ENCODE peak calls at places on chromosomes 7 and 10, in six cellular contexts. C is body of pancreas; Y is foreskin fibroblast; P is thoracic aorta; L is H1; E is CD4-positive, alpha-beta memory T cell. V is an unnamed sample.

GRCh38 chr10:14751576-14752330 is 22.9 kb downstream of the FAM107B start:
- DNase-seq in C (peak), Y (peak), P (no peak), L (no peak), E (no peak), V (no peak)

GRCh38 chr7:6422926-6423632 is 24.7 kb downstream of the DAGLB start:
- DNase-seq in C (no peak), Y (no peak), P (no peak), L (no peak), E (peak), V (no peak)

GRCh38 chr7:52311886-52312285 is 723.5 kb upstream of the POM121L12 start:
- DNase-seq in C (no peak), Y (no peak), P (no peak), L (no peak), E (no peak), V (no peak)

GRCh38 chr7:14759785-14760184 is 142.8 kb downstream of the DGKB start:
- DNase-seq in C (no peak), Y (no peak), P (no peak), L (no peak), E (no peak), V (no peak)

GRCh38 chr7:80334185-80334584 is 177.7 kb downstream of the GNAT3 start:
- DNase-seq in C (no peak), Y (no peak), P (no peak), L (no peak), E (no peak), V (no peak)

GRCh38 chr10:100519321-100520051 is at the start of gene SEC31B:
- DNase-seq in C (peak), Y (no peak), P (no peak), L (no peak), E (no peak), V (no peak)

GRCh38 chr7:102279537-102280400 is 6.9 kb upstream of the SH2B2 start:
- DNase-seq in C (peak), Y (no peak), P (no peak), L (peak), E (peak), V (no peak)

GRCh38 chr7:13551503-13551902 is 438.0 kb downstream of the ETV1 start:
- DNase-seq in C (no peak), Y (peak), P (no peak), L (no peak), E (no peak), V (no peak)

GRCh38 chr7:81256991-81257390 is 338.1 kb upstream of the SEMA3C start:
- DNase-seq in C (peak), Y (no peak), P (no peak), L (peak), E (no peak), V (no peak)

GRCh38 chr7:636396-636795 is 90.1 kb upstream of the DNAAF5 start:
- DNase-seq in C (peak), Y (no peak), P (no peak), L (no peak), E (peak), V (no peak)

GRCh38 chr7:99072126-99072525 is 71.8 kb downstream of the SMURF1 start:
- DNase-seq in C (no peak), Y (no peak), P (no peak), L (no peak), E (no peak), V (no peak)

GRCh38 chr7:44324204-44325126 is 929 bp downstream of the CAMK2B start:
- DNase-seq in C (no peak), Y (no peak), P (no peak), L (no peak), E (no peak), V (no peak)

GRCh38 chr10:86755740-86756510 is 494 bp upstream of the BMPR1A start:
- DNase-seq in C (peak), Y (peak), P (peak), L (peak), E (peak), V (no peak)

GRCh38 chr7:76166404-76167255 is 35.1 kb upstream of the SRRM3 start:
- DNase-seq in C (peak), Y (peak), P (peak), L (peak), E (peak), V (peak)

GRCh38 chr10:13652860-13653259 is 66.1 kb downstream of the PRPF18 start:
- DNase-seq in C (no peak), Y (no peak), P (no peak), L (no peak), E (no peak), V (no peak)

GRCh38 chr7:50696810-50697582 is 85.7 kb downstream of the GRB10 start:
- DNase-seq in C (no peak), Y (no peak), P (no peak), L (no peak), E (peak), V (no peak)

GRCh38 chr7:16135628-16136027 is 285.7 kb downstream of the CRPPA start:
- DNase-seq in C (no peak), Y (peak), P (no peak), L (no peak), E (no peak), V (no peak)

GRCh38 chr7:40324889-40325288 is 190.1 kb downstream of the SUGCT start:
- DNase-seq in C (no peak), Y (no peak), P (no peak), L (no peak), E (no peak), V (no peak)

GRCh38 chr7:19145429-19146201 is 394 bp upstream of the FERD3L start:
- DNase-seq in C (no peak), Y (no peak), P (no peak), L (peak), E (no peak), V (no peak)

GRCh38 chr7:20317413-20317812 is 13.3 kb upstream of the ITGB8 start:
- DNase-seq in C (no peak), Y (no peak), P (no peak), L (no peak), E (no peak), V (no peak)

GRCh38 chr10:17175551-17175950 is 25.9 kb downstream of the TRDMT1 start:
- DNase-seq in C (no peak), Y (peak), P (no peak), L (no peak), E (no peak), V (no peak)

GRCh38 chr10:42951486-42952251 is 125.2 kb upstream of the RET start:
- DNase-seq in C (peak), Y (no peak), P (no peak), L (no peak), E (no peak), V (no peak)

GRCh38 chr10:51530540-51530939 is 168.9 kb downstream of the CSTF2T start:
- DNase-seq in C (no peak), Y (no peak), P (no peak), L (no peak), E (no peak), V (no peak)

GRCh38 chr7:54542920-54543539 is 855 bp downstream of the VSTM2A start:
- DNase-seq in C (no peak), Y (no peak), P (no peak), L (no peak), E (no peak), V (no peak)

GRCh38 chr10:12657489-12657888 is 308.1 kb downstream of the CAMK1D start:
- DNase-seq in C (no peak), Y (no peak), P (no peak), L (no peak), E (no peak), V (no peak)

GRCh38 chr7:16064316-16064715 is 357.0 kb downstream of the CRPPA start:
- DNase-seq in C (no peak), Y (no peak), P (no peak), L (no peak), E (no peak), V (no peak)

GRCh38 chr7:113086431-113086888 is at the start of gene GPR85:
- DNase-seq in C (peak), Y (peak), P (no peak), L (peak), E (peak), V (no peak)

GRCh38 chr7:47968852-47969774 is 10.3 kb downstream of the HUS1 start:
- DNase-seq in C (peak), Y (peak), P (no peak), L (peak), E (peak), V (peak)

DNA sequence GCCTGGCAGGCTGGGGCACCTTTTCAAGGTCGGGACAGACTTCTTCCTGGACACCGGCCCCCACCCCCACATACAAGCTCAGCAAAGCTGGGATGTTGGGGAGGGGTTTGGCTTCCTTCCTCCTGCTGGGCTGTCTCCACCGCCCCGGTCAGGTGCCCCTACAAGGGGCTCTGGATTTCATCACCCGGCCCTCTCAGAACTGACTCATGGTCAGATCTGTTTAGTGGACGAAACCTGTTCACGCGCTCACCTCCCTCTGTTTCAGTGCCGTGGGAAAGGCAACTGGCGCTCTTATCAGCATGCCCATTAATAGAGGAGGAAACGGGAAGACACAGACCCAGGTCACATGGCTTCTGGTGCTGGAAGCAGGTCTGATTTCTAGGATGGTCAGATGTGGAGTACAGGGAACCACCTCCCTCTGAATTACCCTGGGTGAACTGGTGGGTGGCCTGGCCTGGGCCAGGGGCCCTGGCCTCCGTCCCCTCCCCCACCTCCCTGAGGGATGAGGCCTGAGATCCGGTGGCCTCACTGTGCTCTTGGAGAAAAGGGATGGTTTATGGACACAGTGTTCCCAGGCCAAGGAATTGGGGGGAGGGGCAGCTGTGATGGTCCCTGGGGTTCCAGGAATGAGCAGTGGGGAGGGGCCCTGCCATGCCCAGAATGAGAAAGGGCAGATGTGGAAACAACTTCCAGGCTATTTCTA is 123.8 kb upstream of the PPIF start:
- DNase-seq in C (peak), Y (no peak), P (no peak), L (no peak), E (no peak), V (no peak)
- H3K4me3 ChIP-seq in C (no peak), Y (no peak), P (no peak), L (no peak), E (no peak), V (no peak)

DNA sequence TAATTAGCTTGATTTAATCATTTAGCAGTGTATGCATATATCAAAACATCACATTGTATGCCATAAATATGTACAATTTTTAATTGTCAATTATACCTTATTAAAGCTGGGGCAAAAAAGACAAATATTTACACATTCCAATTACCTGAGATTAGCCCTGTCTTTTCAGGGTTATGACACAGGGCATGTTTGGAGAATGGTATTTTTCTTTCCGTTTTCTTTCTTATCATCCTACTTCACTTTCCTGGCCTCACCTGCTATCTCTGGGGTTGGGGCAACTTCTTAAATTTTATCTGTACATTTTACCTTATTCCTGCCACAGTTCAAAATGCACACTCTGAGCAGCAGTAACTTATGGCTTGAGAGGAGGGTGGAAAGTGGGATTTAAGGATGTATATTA is 285.9 kb downstream of the DOCK4 start:
- DNase-seq in C (no peak), Y (no peak), P (no peak), L (no peak), E (no peak), V (no peak)
- H3K4me3 ChIP-seq in C (no peak), Y (no peak), P (no peak), L (no peak), E (no peak), V (no peak)

DNA sequence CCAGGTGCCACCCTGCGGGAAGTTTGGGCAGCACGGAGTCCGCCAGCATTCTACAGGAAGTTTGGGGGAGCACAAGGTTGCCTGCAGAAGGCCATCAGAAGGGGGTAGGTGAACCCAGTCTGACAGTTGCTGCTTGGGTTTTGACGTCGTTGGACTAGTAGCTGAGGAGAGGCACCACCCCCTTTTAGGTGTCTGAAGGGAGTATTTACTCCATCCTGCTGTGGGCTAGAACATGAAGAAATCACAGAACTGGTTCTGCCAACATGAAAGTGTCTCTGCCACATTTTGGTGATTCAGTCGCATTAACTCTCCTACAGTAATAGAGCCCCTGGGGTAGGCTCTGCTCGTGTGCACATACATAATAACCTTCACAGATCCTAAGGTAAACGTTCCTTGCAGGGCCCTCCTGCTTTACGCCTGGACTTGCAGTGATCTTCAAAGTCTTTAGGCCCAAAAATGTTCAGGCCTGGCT is 852 bp upstream of the TRIL start:
- DNase-seq in C (no peak), Y (no peak), P (no peak), L (no peak), E (no peak), V (no peak)
- H3K4me3 ChIP-seq in C (no peak), Y (peak), P (peak), L (peak), E (no peak), V (no peak)

GRCh38 chr7:156969972-156970420 is 20.5 kb downstream of the NOM1 start:
- DNase-seq in C (no peak), Y (no peak), P (no peak), L (no peak), E (peak), V (no peak)
- H3K4me3 ChIP-seq in C (no peak), Y (no peak), P (no peak), L (no peak), E (no peak), V (no peak)

V was measured in GM12864.